ENCODE peak calls at places on chromosomes 13 and 19, in seven cellular contexts. One of them, this sample, is unnamed.

GRCh38 chr13:42396901-42397670 is 125.1 kb downstream of the AKAP11 start:
- DNase-seq in fibroblast of lung: peak
- DNase-seq in mesendoderm: no peak
- DNase-seq in K562: no peak
- DNase-seq in neural progenitor cell: no peak
- DNase-seq in endodermal cell: no peak
- DNase-seq in colonic mucosa: no peak
- DNase-seq in this sample: no peak

GRCh38 chr19:10237702-10238101 is 6.6 kb upstream of the S1PR2 start:
- DNase-seq in fibroblast of lung: no peak
- DNase-seq in mesendoderm: no peak
- DNase-seq in K562: no peak
- DNase-seq in neural progenitor cell: no peak
- DNase-seq in endodermal cell: no peak
- DNase-seq in colonic mucosa: no peak
- DNase-seq in this sample: no peak

GRCh38 chr13:85521586-85521985 is 277.6 kb downstream of the SLITRK6 start:
- DNase-seq in fibroblast of lung: no peak
- DNase-seq in mesendoderm: no peak
- DNase-seq in K562: no peak
- DNase-seq in neural progenitor cell: no peak
- DNase-seq in endodermal cell: no peak
- DNase-seq in colonic mucosa: no peak
- DNase-seq in this sample: no peak

GRCh38 chr13:103056008-103056407 is 10.2 kb downstream of the SLC10A2 start:
- DNase-seq in fibroblast of lung: no peak
- DNase-seq in mesendoderm: no peak
- DNase-seq in K562: no peak
- DNase-seq in neural progenitor cell: no peak
- DNase-seq in endodermal cell: no peak
- DNase-seq in colonic mucosa: no peak
- DNase-seq in this sample: no peak

GRCh38 chr19:47129579-47129978 is 1.1 kb upstream of the SAE1 start:
- DNase-seq in fibroblast of lung: no peak
- DNase-seq in mesendoderm: no peak
- DNase-seq in K562: no peak
- DNase-seq in neural progenitor cell: no peak
- DNase-seq in endodermal cell: no peak
- DNase-seq in colonic mucosa: no peak
- DNase-seq in this sample: no peak

GRCh38 chr13:51729853-51730553 is 74.0 kb downstream of the DHRS12 start:
- DNase-seq in fibroblast of lung: peak
- DNase-seq in mesendoderm: peak
- DNase-seq in K562: no peak
- DNase-seq in neural progenitor cell: no peak
- DNase-seq in endodermal cell: no peak
- DNase-seq in colonic mucosa: no peak
- DNase-seq in this sample: no peak

GRCh38 chr19:35828694-35829301 is 16.2 kb upstream of the PRODH2 start:
- DNase-seq in fibroblast of lung: peak
- DNase-seq in mesendoderm: peak
- DNase-seq in K562: peak
- DNase-seq in neural progenitor cell: peak
- DNase-seq in endodermal cell: peak
- DNase-seq in colonic mucosa: peak
- DNase-seq in this sample: no peak

GRCh38 chr19:14094854-14095253 is 4.3 kb upstream of the SAMD1 start:
- DNase-seq in fibroblast of lung: no peak
- DNase-seq in mesendoderm: no peak
- DNase-seq in K562: no peak
- DNase-seq in neural progenitor cell: no peak
- DNase-seq in endodermal cell: no peak
- DNase-seq in colonic mucosa: no peak
- DNase-seq in this sample: no peak

GRCh38 chr19:47107201-47107952 is 6.2 kb downstream of the ZC3H4 start:
- DNase-seq in fibroblast of lung: no peak
- DNase-seq in mesendoderm: no peak
- DNase-seq in K562: peak
- DNase-seq in neural progenitor cell: no peak
- DNase-seq in endodermal cell: no peak
- DNase-seq in colonic mucosa: peak
- DNase-seq in this sample: no peak

GRCh38 chr19:35757231-35757748 is 461 bp upstream of the HSPB6 start:
- DNase-seq in fibroblast of lung: peak
- DNase-seq in mesendoderm: peak
- DNase-seq in K562: peak
- DNase-seq in neural progenitor cell: peak
- DNase-seq in endodermal cell: no peak
- DNase-seq in colonic mucosa: peak
- DNase-seq in this sample: no peak

GRCh38 chr19:31515931-31516330 is 166.7 kb upstream of the TSHZ3 start:
- DNase-seq in fibroblast of lung: no peak
- DNase-seq in mesendoderm: no peak
- DNase-seq in K562: no peak
- DNase-seq in neural progenitor cell: no peak
- DNase-seq in endodermal cell: no peak
- DNase-seq in colonic mucosa: no peak
- DNase-seq in this sample: no peak

GRCh38 chr19:5128251-5128931 is 159.5 kb downstream of the KDM4B start:
- DNase-seq in fibroblast of lung: peak
- DNase-seq in mesendoderm: peak
- DNase-seq in K562: peak
- DNase-seq in neural progenitor cell: peak
- DNase-seq in endodermal cell: peak
- DNase-seq in colonic mucosa: no peak
- DNase-seq in this sample: no peak

GRCh38 chr13:88118952-88119351 is 447.8 kb downstream of the SLITRK5 start:
- DNase-seq in fibroblast of lung: no peak
- DNase-seq in mesendoderm: no peak
- DNase-seq in K562: no peak
- DNase-seq in neural progenitor cell: no peak
- DNase-seq in endodermal cell: no peak
- DNase-seq in colonic mucosa: no peak
- DNase-seq in this sample: no peak

GRCh38 chr13:51858433-51859247 is 3.1 kb upstream of the CCDC70 start:
- DNase-seq in fibroblast of lung: no peak
- DNase-seq in mesendoderm: no peak
- DNase-seq in K562: no peak
- DNase-seq in neural progenitor cell: peak
- DNase-seq in endodermal cell: peak
- DNase-seq in colonic mucosa: no peak
- DNase-seq in this sample: no peak

GRCh38 chr13:85616275-85616674 is 182.9 kb downstream of the SLITRK6 start:
- DNase-seq in fibroblast of lung: peak
- DNase-seq in mesendoderm: no peak
- DNase-seq in K562: no peak
- DNase-seq in neural progenitor cell: no peak
- DNase-seq in endodermal cell: no peak
- DNase-seq in colonic mucosa: no peak
- DNase-seq in this sample: no peak

GRCh38 chr19:12580180-12580694 is 29.0 kb upstream of the ZNF564 start:
- DNase-seq in fibroblast of lung: peak
- DNase-seq in mesendoderm: no peak
- DNase-seq in K562: no peak
- DNase-seq in neural progenitor cell: no peak
- DNase-seq in endodermal cell: no peak
- DNase-seq in colonic mucosa: no peak
- DNase-seq in this sample: no peak

GRCh38 chr19:33998739-33999345 is 173.5 kb upstream of the LSM14A start:
- DNase-seq in fibroblast of lung: peak
- DNase-seq in mesendoderm: no peak
- DNase-seq in K562: no peak
- DNase-seq in neural progenitor cell: no peak
- DNase-seq in endodermal cell: no peak
- DNase-seq in colonic mucosa: no peak
- DNase-seq in this sample: no peak

GRCh38 chr19:35513975-35514809 is 743 bp upstream of the DMKN start:
- DNase-seq in fibroblast of lung: no peak
- DNase-seq in mesendoderm: peak
- DNase-seq in K562: peak
- DNase-seq in neural progenitor cell: peak
- DNase-seq in endodermal cell: peak
- DNase-seq in colonic mucosa: no peak
- DNase-seq in this sample: no peak

DNA sequence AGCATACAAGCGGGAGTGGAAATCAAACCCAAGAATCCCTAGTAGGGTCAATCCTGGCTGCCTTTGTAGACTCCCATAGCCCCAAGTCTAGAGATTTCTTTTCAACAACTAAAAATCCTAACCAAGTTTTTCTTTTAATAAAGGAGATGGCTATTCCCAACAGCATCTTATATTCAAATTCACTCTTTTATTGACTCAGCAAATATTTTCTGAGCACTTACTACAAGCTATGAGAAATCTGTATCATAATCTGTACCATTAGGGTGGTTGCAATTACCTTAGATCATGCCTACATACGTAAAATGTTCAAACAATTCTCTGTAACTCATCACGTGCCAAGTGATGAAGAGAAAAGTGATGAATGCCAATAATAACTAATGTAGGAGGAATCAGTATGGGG is 54.5 kb downstream of the LNX2 start:
- DNase-seq in fibroblast of lung: no peak
- DNase-seq in mesendoderm: no peak
- DNase-seq in K562: no peak
- DNase-seq in neural progenitor cell: no peak
- DNase-seq in endodermal cell: no peak
- DNase-seq in colonic mucosa: no peak
- DNase-seq in this sample: no peak
- H3K9ac ChIP-seq in fibroblast of lung: no peak
- H3K9ac ChIP-seq in mesendoderm: no peak
- H3K9ac ChIP-seq in K562: no peak
- H3K9ac ChIP-seq in neural progenitor cell: no peak
- H3K9ac ChIP-seq in endodermal cell: no peak
- H3K9ac ChIP-seq in colonic mucosa: no peak
- H3K9ac ChIP-seq in this sample: no peak

GRCh38 chr13:34003712-34004111 is 185.8 kb downstream of the RFC3 start:
- DNase-seq in fibroblast of lung: no peak
- DNase-seq in mesendoderm: no peak
- DNase-seq in K562: no peak
- DNase-seq in neural progenitor cell: no peak
- DNase-seq in endodermal cell: no peak
- DNase-seq in colonic mucosa: no peak
- DNase-seq in this sample: no peak
- H3K9ac ChIP-seq in fibroblast of lung: no peak
- H3K9ac ChIP-seq in mesendoderm: no peak
- H3K9ac ChIP-seq in K562: no peak
- H3K9ac ChIP-seq in neural progenitor cell: no peak
- H3K9ac ChIP-seq in endodermal cell: no peak
- H3K9ac ChIP-seq in colonic mucosa: no peak
- H3K9ac ChIP-seq in this sample: no peak

GRCh38 chr13:107770541-107770940 is 444.8 kb downstream of the LIG4 start:
- DNase-seq in fibroblast of lung: no peak
- DNase-seq in mesendoderm: no peak
- DNase-seq in K562: no peak
- DNase-seq in neural progenitor cell: peak
- DNase-seq in endodermal cell: no peak
- DNase-seq in colonic mucosa: no peak
- DNase-seq in this sample: no peak

GRCh38 chr13:107767119-107767518 is 448.2 kb downstream of the LIG4 start:
- DNase-seq in fibroblast of lung: no peak
- DNase-seq in mesendoderm: peak
- DNase-seq in K562: no peak
- DNase-seq in neural progenitor cell: no peak
- DNase-seq in endodermal cell: no peak
- DNase-seq in colonic mucosa: no peak
- DNase-seq in this sample: no peak

GRCh38 chr13:107764012-107764411 is 451.3 kb downstream of the LIG4 start:
- DNase-seq in fibroblast of lung: no peak
- DNase-seq in mesendoderm: no peak
- DNase-seq in K562: no peak
- DNase-seq in neural progenitor cell: no peak
- DNase-seq in endodermal cell: no peak
- DNase-seq in colonic mucosa: no peak
- DNase-seq in this sample: no peak

DNA sequence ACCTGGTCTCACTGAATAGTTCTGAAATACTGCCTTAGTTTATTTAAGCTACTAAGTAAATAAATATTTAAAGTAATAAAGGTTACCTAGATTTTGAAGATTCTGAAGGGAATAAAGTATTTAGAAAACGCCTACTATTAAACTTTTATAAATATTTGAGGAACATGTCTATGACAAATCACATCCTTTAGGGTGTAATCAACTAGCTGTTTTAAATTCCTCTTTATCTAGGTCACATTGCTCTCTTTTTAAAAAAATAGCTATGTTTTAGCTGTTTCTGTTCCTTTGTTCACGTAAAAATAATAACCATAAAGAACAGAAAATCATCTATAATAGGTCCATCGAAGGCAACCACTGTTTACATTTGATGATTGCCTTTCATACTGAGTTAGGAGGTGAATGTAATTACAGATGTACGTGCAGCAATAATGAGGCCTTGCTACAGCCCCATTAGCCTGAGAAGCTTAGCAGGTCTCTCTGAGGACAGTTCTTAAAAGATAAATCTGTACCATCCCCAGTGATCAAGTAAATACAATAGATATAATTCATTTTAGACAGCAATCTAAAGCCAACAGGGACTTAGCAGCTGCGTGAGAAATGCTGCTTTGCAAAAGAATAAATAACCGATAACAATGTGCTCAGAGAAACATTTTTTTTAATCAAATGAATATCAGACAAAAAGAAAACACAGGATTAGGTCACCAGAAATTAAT is 449.5 kb downstream of the LIG4 start:
- DNase-seq in fibroblast of lung: peak
- DNase-seq in mesendoderm: no peak
- DNase-seq in K562: no peak
- DNase-seq in neural progenitor cell: no peak
- DNase-seq in endodermal cell: no peak
- DNase-seq in colonic mucosa: no peak
- DNase-seq in this sample: no peak
- H3K9ac ChIP-seq in fibroblast of lung: no peak
- H3K9ac ChIP-seq in mesendoderm: no peak
- H3K9ac ChIP-seq in K562: no peak
- H3K9ac ChIP-seq in neural progenitor cell: no peak
- H3K9ac ChIP-seq in endodermal cell: no peak
- H3K9ac ChIP-seq in colonic mucosa: no peak
- H3K9ac ChIP-seq in this sample: no peak

GRCh38 chr19:49468746-49469447 is 5.1 kb upstream of the FLT3LG start:
- DNase-seq in fibroblast of lung: peak
- DNase-seq in mesendoderm: peak
- DNase-seq in K562: peak
- DNase-seq in neural progenitor cell: peak
- DNase-seq in endodermal cell: peak
- DNase-seq in colonic mucosa: peak
- DNase-seq in this sample: peak

GRCh38 chr19:49468199-49468598 is 5.8 kb upstream of the FLT3LG start:
- DNase-seq in fibroblast of lung: no peak
- DNase-seq in mesendoderm: no peak
- DNase-seq in K562: peak
- DNase-seq in neural progenitor cell: no peak
- DNase-seq in endodermal cell: no peak
- DNase-seq in colonic mucosa: no peak
- DNase-seq in this sample: peak

GRCh38 chr19:49470615-49470978 is 3.4 kb upstream of the FLT3LG start:
- DNase-seq in fibroblast of lung: no peak
- DNase-seq in mesendoderm: no peak
- DNase-seq in K562: no peak
- DNase-seq in neural progenitor cell: no peak
- DNase-seq in endodermal cell: no peak
- DNase-seq in colonic mucosa: no peak
- DNase-seq in this sample: no peak

GRCh38 chr19:49472936-49473335 is 1.1 kb upstream of the FLT3LG start:
- DNase-seq in fibroblast of lung: no peak
- DNase-seq in mesendoderm: no peak
- DNase-seq in K562: no peak
- DNase-seq in neural progenitor cell: no peak
- DNase-seq in endodermal cell: no peak
- DNase-seq in colonic mucosa: no peak
- DNase-seq in this sample: no peak

GRCh38 chr19:49469828-49470614 is 4.0 kb upstream of the FLT3LG start:
- DNase-seq in fibroblast of lung: no peak
- DNase-seq in mesendoderm: no peak
- DNase-seq in K562: no peak
- DNase-seq in neural progenitor cell: no peak
- DNase-seq in endodermal cell: no peak
- DNase-seq in colonic mucosa: no peak
- DNase-seq in this sample: no peak
- H3K9ac ChIP-seq in fibroblast of lung: no peak
- H3K9ac ChIP-seq in mesendoderm: no peak
- H3K9ac ChIP-seq in K562: peak
- H3K9ac ChIP-seq in neural progenitor cell: no peak
- H3K9ac ChIP-seq in endodermal cell: no peak
- H3K9ac ChIP-seq in colonic mucosa: no peak
- H3K9ac ChIP-seq in this sample: no peak

This sample was measured in keratinocyte.